ENCODE peak calls at places on chromosome 12, in ten cellular contexts. V is stimulated activated CD4-positive, alpha-beta T cell treated with anti-CD3 and anti-CD28 coated beads, Interleukin-1b, Interleukin-23, amount 100 ng/mL, for 1 hour; I is endothelial cell; F is ACHN; M is endothelial cell of umbilical vein; P is AG09309; W is OCI-M1; T is heart left ventricle; Q is tibial artery; N is HL-60. X is an unnamed sample.

GRCh38 chr12:50326636-50327284 is 43.4 kb upstream of the LIMA1 start:
- DNase-seq in T (no peak), N (no peak), I (no peak), P (no peak), M (peak), W (no peak), V (no peak), F (no peak), Q (no peak), X (peak)

GRCh38 chr12:71164877-71165197 is 7.0 kb upstream of the TSPAN8 start:
- DNase-seq in M (no peak), T (no peak), I (no peak), F (no peak), P (no peak), W (no peak), V (no peak), Q (no peak), N (no peak), X (no peak)

GRCh38 chr12:3296409-3296701 is 194.6 kb upstream of the PRMT8 start:
- DNase-seq in M (no peak), Q (no peak), V (no peak), P (no peak), T (no peak), I (no peak), F (no peak), N (no peak), W (no peak), X (no peak)

GRCh38 chr12:96861656-96862055 is 45.4 kb upstream of the NEDD1 start:
- DNase-seq in W (no peak), N (no peak), P (no peak), I (no peak), V (no peak), M (no peak), Q (no peak), T (no peak), F (no peak), X (no peak)

GRCh38 chr12:96073346-96074336 is 38.3 kb upstream of the LTA4H start:
- DNase-seq in P (no peak), Q (no peak), F (no peak), N (peak), I (no peak), V (no peak), T (no peak), M (no peak), W (no peak), X (peak)

GRCh38 chr12:18683603-18684002 is 54.2 kb downstream of the PLCZ1 start:
- DNase-seq in I (no peak), V (no peak), P (no peak), T (no peak), Q (no peak), M (no peak), F (no peak), W (no peak), N (no peak), X (no peak)

GRCh38 chr12:38053113-38053512 is 263.5 kb upstream of the ALG10B start:
- DNase-seq in N (no peak), Q (no peak), V (no peak), W (no peak), T (no peak), P (no peak), F (no peak), M (no peak), I (no peak), X (no peak)

GRCh38 chr12:12010277-12011031 is 60.3 kb upstream of the BCL2L14 start:
- DNase-seq in W (peak), N (peak), F (peak), Q (peak), V (no peak), M (no peak), T (peak), I (no peak), P (peak), X (peak)

GRCh38 chr12:43210437-43211197 is 341.4 kb downstream of the ADAMTS20 start:
- DNase-seq in Q (no peak), W (peak), M (peak), N (peak), T (no peak), P (no peak), F (no peak), I (no peak), V (no peak), X (no peak)

GRCh38 chr12:56358836-56359532 is 923 bp downstream of the STAT2 start:
- DNase-seq in T (no peak), M (no peak), V (no peak), P (peak), W (peak), I (no peak), F (peak), N (peak), Q (no peak), X (no peak)

GRCh38 chr12:64522807-64523206 is 70.9 kb downstream of the TBK1 start:
- DNase-seq in W (no peak), I (no peak), N (no peak), F (no peak), M (no peak), V (no peak), Q (no peak), T (no peak), P (no peak), X (no peak)

GRCh38 chr12:57214398-57214781 is 2.2 kb upstream of the NXPH4 start:
- DNase-seq in W (peak), P (no peak), I (peak), T (no peak), N (peak), M (peak), Q (peak), F (peak), V (peak), X (peak)

GRCh38 chr12:120630139-120630895 is 10.1 kb upstream of the CABP1 start:
- DNase-seq in W (no peak), I (no peak), P (no peak), Q (no peak), V (no peak), F (no peak), N (no peak), M (no peak), T (no peak), X (no peak)

GRCh38 chr12:118651487-118651886 is 275.1 kb downstream of the SUDS3 start:
- DNase-seq in I (no peak), F (no peak), V (no peak), T (no peak), M (no peak), P (no peak), N (no peak), Q (no peak), W (no peak), X (no peak)

GRCh38 chr12:27123642-27124041 is 41.3 kb upstream of the C12orf71 start:
- DNase-seq in N (peak), I (no peak), T (no peak), P (no peak), M (peak), V (no peak), Q (no peak), F (peak), W (peak), X (no peak)

GRCh38 chr12:22657538-22657937 is 32.6 kb downstream of the ETNK1 start:
- DNase-seq in P (no peak), T (no peak), I (no peak), F (peak), W (no peak), M (no peak), Q (no peak), V (no peak), N (no peak), X (no peak)

GRCh38 chr12:116454950-116455447 is 104.2 kb upstream of the MAP1LC3B2 start:
- DNase-seq in I (no peak), W (no peak), N (no peak), Q (no peak), F (peak), P (peak), V (no peak), T (no peak), M (peak), X (no peak)

GRCh38 chr12:71755146-71755892 is 656 bp downstream of the RAB21 start:
- DNase-seq in I (peak), Q (peak), P (no peak), F (peak), N (peak), M (peak), W (peak), T (peak), V (peak), X (peak)

GRCh38 chr12:10241781-10242180 is 29.1 kb downstream of the GABARAPL1 start:
- DNase-seq in P (no peak), F (no peak), T (no peak), V (no peak), W (no peak), M (no peak), Q (no peak), I (no peak), N (no peak), X (no peak)

GRCh38 chr12:54980341-54980740 is 4.2 kb downstream of the TESPA1 start:
- DNase-seq in P (no peak), F (no peak), M (no peak), N (no peak), W (peak), Q (no peak), I (no peak), T (no peak), V (no peak), X (no peak)

GRCh38 chr12:120266180-120266535 is 628 bp upstream of the PXN start:
- DNase-seq in V (no peak), N (no peak), F (no peak), M (no peak), P (no peak), W (no peak), T (no peak), Q (no peak), I (no peak), X (no peak)

GRCh38 chr12:84599539-84599938 is 313.1 kb downstream of the SLC6A15 start:
- DNase-seq in Q (no peak), N (no peak), V (no peak), I (no peak), F (peak), P (peak), M (no peak), W (no peak), T (no peak), X (no peak)

GRCh38 chr12:90331821-90332220 is 623.2 kb downstream of the CCER1 start:
- DNase-seq in M (peak), P (no peak), Q (no peak), F (no peak), V (no peak), W (no peak), N (no peak), T (no peak), I (no peak), X (no peak)

GRCh38 chr12:69996276-69996675 is 171.2 kb downstream of the MYRFL start:
- DNase-seq in F (no peak), W (no peak), Q (no peak), T (no peak), N (no peak), I (no peak), M (no peak), P (no peak), V (no peak), X (no peak)

GRCh38 chr12:52691076-52691764 is 11.0 kb upstream of the KRT1 start:
- DNase-seq in P (no peak), I (peak), Q (no peak), F (peak), V (peak), N (no peak), T (no peak), M (no peak), W (no peak), X (no peak)

GRCh38 chr12:64737539-64737938 is 21.7 kb downstream of the GNS start:
- DNase-seq in N (no peak), P (no peak), W (no peak), M (no peak), T (no peak), F (no peak), I (no peak), Q (no peak), V (no peak), X (no peak)

GRCh38 chr12:6458281-6459003 is 6.6 kb downstream of the TAPBPL start:
- DNase-seq in T (no peak), Q (no peak), P (no peak), I (no peak), V (no peak), F (no peak), N (no peak), M (no peak), W (no peak), X (no peak)

GRCh38 chr12:55663391-55663790 is 26.7 kb downstream of the OR10P1 start:
- DNase-seq in M (no peak), N (no peak), T (no peak), Q (no peak), W (no peak), F (no peak), I (no peak), P (no peak), V (no peak), X (no peak)

GRCh38 chr12:62190921-62191746 is 69.1 kb upstream of the USP15 start:
- DNase-seq in F (no peak), W (no peak), P (no peak), T (peak), N (no peak), Q (no peak), V (no peak), M (no peak), I (peak), X (no peak)

GRCh38 chr12:109513977-109514376 is 36.5 kb downstream of the UBE3B start:
- DNase-seq in V (no peak), M (no peak), N (no peak), T (no peak), P (no peak), Q (no peak), W (no peak), I (no peak), F (no peak), X (no peak)

X was measured in ureter.